ENCODE peak calls at places on chromosomes 1 and 21, in nine cellular contexts. One of them, this sample, is unnamed.
A peak's percentile ranks its signal among the peaks of the same experiment; 100 is the strongest.

GRCh38 chr1:170856455-170856854 is 78.9 kb upstream of the MROH9 start:
- DNase-seq in stimulated activated naive B cell treated with anti-CD40 and anti-IgM and Interleukin-4, amounts not matched to agents 10 μg/mL and 1 μg/mL and 100 μg/mL, for 72 hours: no peak
- DNase-seq in activated CD4-positive, alpha-beta memory T cell treated with anti-CD3 and anti-CD28 coated beads, Interleukin-2, amount 10 ng/mL, durations not matched to agents 7 days and 5 days: no peak
- DNase-seq in caudate nucleus: no peak
- DNase-seq in Daoy: no peak
- DNase-seq in NCI-H1092: no peak
- DNase-seq in NCI-H510A treated with DMSO at 0.1 percent for 48 hours: no peak
- DNase-seq in activated gamma-delta T cell treated with Interleukin-2 at 50 U/mL for 16 hours: no peak
- DNase-seq in stimulated activated naive CD4-positive, alpha-beta T cell: no peak
- DNase-seq in this sample: no peak

GRCh38 chr1:38803647-38804046 is 55.9 kb downstream of the RRAGC start:
- DNase-seq in stimulated activated naive B cell treated with anti-CD40 and anti-IgM and Interleukin-4, amounts not matched to agents 10 μg/mL and 1 μg/mL and 100 μg/mL, for 72 hours: no peak
- DNase-seq in activated CD4-positive, alpha-beta memory T cell treated with anti-CD3 and anti-CD28 coated beads, Interleukin-2, amount 10 ng/mL, durations not matched to agents 7 days and 5 days: no peak
- DNase-seq in caudate nucleus: no peak
- DNase-seq in Daoy: no peak
- DNase-seq in NCI-H1092: no peak
- DNase-seq in NCI-H510A treated with DMSO at 0.1 percent for 48 hours: no peak
- DNase-seq in activated gamma-delta T cell treated with Interleukin-2 at 50 U/mL for 16 hours: no peak
- DNase-seq in stimulated activated naive CD4-positive, alpha-beta T cell: no peak
- DNase-seq in this sample: no peak

GRCh38 chr1:54833146-54833545 is 32.0 kb upstream of the TTC22 start:
- DNase-seq in stimulated activated naive B cell treated with anti-CD40 and anti-IgM and Interleukin-4, amounts not matched to agents 10 μg/mL and 1 μg/mL and 100 μg/mL, for 72 hours: no peak
- DNase-seq in activated CD4-positive, alpha-beta memory T cell treated with anti-CD3 and anti-CD28 coated beads, Interleukin-2, amount 10 ng/mL, durations not matched to agents 7 days and 5 days: no peak
- DNase-seq in caudate nucleus: no peak
- DNase-seq in Daoy: no peak
- DNase-seq in NCI-H1092: no peak
- DNase-seq in NCI-H510A treated with DMSO at 0.1 percent for 48 hours: no peak
- DNase-seq in activated gamma-delta T cell treated with Interleukin-2 at 50 U/mL for 16 hours: no peak
- DNase-seq in stimulated activated naive CD4-positive, alpha-beta T cell: no peak
- DNase-seq in this sample: no peak

GRCh38 chr1:56285554-56286402 is 293.6 kb downstream of the PLPP3 start:
- DNase-seq in stimulated activated naive B cell treated with anti-CD40 and anti-IgM and Interleukin-4, amounts not matched to agents 10 μg/mL and 1 μg/mL and 100 μg/mL, for 72 hours: no peak
- DNase-seq in activated CD4-positive, alpha-beta memory T cell treated with anti-CD3 and anti-CD28 coated beads, Interleukin-2, amount 10 ng/mL, durations not matched to agents 7 days and 5 days: no peak
- DNase-seq in caudate nucleus: no peak
- DNase-seq in Daoy: no peak
- DNase-seq in NCI-H1092: no peak
- DNase-seq in NCI-H510A treated with DMSO at 0.1 percent for 48 hours: no peak
- DNase-seq in activated gamma-delta T cell treated with Interleukin-2 at 50 U/mL for 16 hours: no peak
- DNase-seq in stimulated activated naive CD4-positive, alpha-beta T cell: no peak
- DNase-seq in this sample: no peak

GRCh38 chr21:32599146-32599925 is 12.8 kb downstream of the CFAP298 start:
- DNase-seq in stimulated activated naive B cell treated with anti-CD40 and anti-IgM and Interleukin-4, amounts not matched to agents 10 μg/mL and 1 μg/mL and 100 μg/mL, for 72 hours: no peak
- DNase-seq in activated CD4-positive, alpha-beta memory T cell treated with anti-CD3 and anti-CD28 coated beads, Interleukin-2, amount 10 ng/mL, durations not matched to agents 7 days and 5 days: no peak
- DNase-seq in caudate nucleus: no peak
- DNase-seq in Daoy: no peak
- DNase-seq in NCI-H1092: no peak
- DNase-seq in NCI-H510A treated with DMSO at 0.1 percent for 48 hours: no peak
- DNase-seq in activated gamma-delta T cell treated with Interleukin-2 at 50 U/mL for 16 hours: no peak
- DNase-seq in stimulated activated naive CD4-positive, alpha-beta T cell: no peak
- DNase-seq in this sample: no peak

GRCh38 chr1:54355931-54356679 is 50.1 kb downstream of the SSBP3 start:
- DNase-seq in stimulated activated naive B cell treated with anti-CD40 and anti-IgM and Interleukin-4, amounts not matched to agents 10 μg/mL and 1 μg/mL and 100 μg/mL, for 72 hours: peak; percentile 7
- DNase-seq in activated CD4-positive, alpha-beta memory T cell treated with anti-CD3 and anti-CD28 coated beads, Interleukin-2, amount 10 ng/mL, durations not matched to agents 7 days and 5 days: no peak
- DNase-seq in caudate nucleus: no peak
- DNase-seq in Daoy: no peak
- DNase-seq in NCI-H1092: no peak
- DNase-seq in NCI-H510A treated with DMSO at 0.1 percent for 48 hours: no peak
- DNase-seq in activated gamma-delta T cell treated with Interleukin-2 at 50 U/mL for 16 hours: no peak
- DNase-seq in stimulated activated naive CD4-positive, alpha-beta T cell: no peak
- DNase-seq in this sample: peak; percentile 54

GRCh38 chr1:25451903-25452302 is 21.2 kb downstream of the MACO1 start:
- DNase-seq in stimulated activated naive B cell treated with anti-CD40 and anti-IgM and Interleukin-4, amounts not matched to agents 10 μg/mL and 1 μg/mL and 100 μg/mL, for 72 hours: no peak
- DNase-seq in activated CD4-positive, alpha-beta memory T cell treated with anti-CD3 and anti-CD28 coated beads, Interleukin-2, amount 10 ng/mL, durations not matched to agents 7 days and 5 days: no peak
- DNase-seq in caudate nucleus: no peak
- DNase-seq in Daoy: no peak
- DNase-seq in NCI-H1092: no peak
- DNase-seq in NCI-H510A treated with DMSO at 0.1 percent for 48 hours: no peak
- DNase-seq in activated gamma-delta T cell treated with Interleukin-2 at 50 U/mL for 16 hours: no peak
- DNase-seq in stimulated activated naive CD4-positive, alpha-beta T cell: no peak
- DNase-seq in this sample: no peak

GRCh38 chr1:51504806-51505525 is 14.1 kb downstream of the EPS15 start:
- DNase-seq in stimulated activated naive B cell treated with anti-CD40 and anti-IgM and Interleukin-4, amounts not matched to agents 10 μg/mL and 1 μg/mL and 100 μg/mL, for 72 hours: peak; percentile 32
- DNase-seq in activated CD4-positive, alpha-beta memory T cell treated with anti-CD3 and anti-CD28 coated beads, Interleukin-2, amount 10 ng/mL, durations not matched to agents 7 days and 5 days: no peak
- DNase-seq in caudate nucleus: no peak
- DNase-seq in Daoy: no peak
- DNase-seq in NCI-H1092: no peak
- DNase-seq in NCI-H510A treated with DMSO at 0.1 percent for 48 hours: no peak
- DNase-seq in activated gamma-delta T cell treated with Interleukin-2 at 50 U/mL for 16 hours: no peak
- DNase-seq in stimulated activated naive CD4-positive, alpha-beta T cell: no peak
- DNase-seq in this sample: no peak

GRCh38 chr1:174982971-174983689 is 16.6 kb upstream of the CACYBP start:
- DNase-seq in stimulated activated naive B cell treated with anti-CD40 and anti-IgM and Interleukin-4, amounts not matched to agents 10 μg/mL and 1 μg/mL and 100 μg/mL, for 72 hours: no peak
- DNase-seq in activated CD4-positive, alpha-beta memory T cell treated with anti-CD3 and anti-CD28 coated beads, Interleukin-2, amount 10 ng/mL, durations not matched to agents 7 days and 5 days: no peak
- DNase-seq in caudate nucleus: no peak
- DNase-seq in Daoy: peak; percentile 28
- DNase-seq in NCI-H1092: peak; percentile 14
- DNase-seq in NCI-H510A treated with DMSO at 0.1 percent for 48 hours: peak; percentile 59
- DNase-seq in activated gamma-delta T cell treated with Interleukin-2 at 50 U/mL for 16 hours: peak; percentile 48
- DNase-seq in stimulated activated naive CD4-positive, alpha-beta T cell: peak; percentile 25
- DNase-seq in this sample: no peak

GRCh38 chr21:24045373-24045772 is 1561.9 kb downstream of the MRPL39 start:
- DNase-seq in stimulated activated naive B cell treated with anti-CD40 and anti-IgM and Interleukin-4, amounts not matched to agents 10 μg/mL and 1 μg/mL and 100 μg/mL, for 72 hours: no peak
- DNase-seq in activated CD4-positive, alpha-beta memory T cell treated with anti-CD3 and anti-CD28 coated beads, Interleukin-2, amount 10 ng/mL, durations not matched to agents 7 days and 5 days: no peak
- DNase-seq in caudate nucleus: no peak
- DNase-seq in Daoy: no peak
- DNase-seq in NCI-H1092: no peak
- DNase-seq in NCI-H510A treated with DMSO at 0.1 percent for 48 hours: no peak
- DNase-seq in activated gamma-delta T cell treated with Interleukin-2 at 50 U/mL for 16 hours: no peak
- DNase-seq in stimulated activated naive CD4-positive, alpha-beta T cell: no peak
- DNase-seq in this sample: peak; percentile 68

GRCh38 chr1:4052657-4053056 is 152.6 kb upstream of the C1orf174 start:
- DNase-seq in stimulated activated naive B cell treated with anti-CD40 and anti-IgM and Interleukin-4, amounts not matched to agents 10 μg/mL and 1 μg/mL and 100 μg/mL, for 72 hours: no peak
- DNase-seq in activated CD4-positive, alpha-beta memory T cell treated with anti-CD3 and anti-CD28 coated beads, Interleukin-2, amount 10 ng/mL, durations not matched to agents 7 days and 5 days: no peak
- DNase-seq in caudate nucleus: no peak
- DNase-seq in Daoy: no peak
- DNase-seq in NCI-H1092: no peak
- DNase-seq in NCI-H510A treated with DMSO at 0.1 percent for 48 hours: no peak
- DNase-seq in activated gamma-delta T cell treated with Interleukin-2 at 50 U/mL for 16 hours: no peak
- DNase-seq in stimulated activated naive CD4-positive, alpha-beta T cell: no peak
- DNase-seq in this sample: no peak

GRCh38 chr1:170247751-170248521 is 102.2 kb downstream of the NTMT2 start:
- DNase-seq in stimulated activated naive B cell treated with anti-CD40 and anti-IgM and Interleukin-4, amounts not matched to agents 10 μg/mL and 1 μg/mL and 100 μg/mL, for 72 hours: no peak
- DNase-seq in activated CD4-positive, alpha-beta memory T cell treated with anti-CD3 and anti-CD28 coated beads, Interleukin-2, amount 10 ng/mL, durations not matched to agents 7 days and 5 days: no peak
- DNase-seq in caudate nucleus: no peak
- DNase-seq in Daoy: no peak
- DNase-seq in NCI-H1092: no peak
- DNase-seq in NCI-H510A treated with DMSO at 0.1 percent for 48 hours: no peak
- DNase-seq in activated gamma-delta T cell treated with Interleukin-2 at 50 U/mL for 16 hours: no peak
- DNase-seq in stimulated activated naive CD4-positive, alpha-beta T cell: no peak
- DNase-seq in this sample: no peak

GRCh38 chr1:221839794-221840395 is 98.0 kb upstream of the DUSP10 start:
- DNase-seq in stimulated activated naive B cell treated with anti-CD40 and anti-IgM and Interleukin-4, amounts not matched to agents 10 μg/mL and 1 μg/mL and 100 μg/mL, for 72 hours: peak; percentile 82
- DNase-seq in activated CD4-positive, alpha-beta memory T cell treated with anti-CD3 and anti-CD28 coated beads, Interleukin-2, amount 10 ng/mL, durations not matched to agents 7 days and 5 days: peak; percentile 77
- DNase-seq in caudate nucleus: no peak
- DNase-seq in Daoy: peak; percentile 97
- DNase-seq in NCI-H1092: no peak
- DNase-seq in NCI-H510A treated with DMSO at 0.1 percent for 48 hours: no peak
- DNase-seq in activated gamma-delta T cell treated with Interleukin-2 at 50 U/mL for 16 hours: peak; percentile 70
- DNase-seq in stimulated activated naive CD4-positive, alpha-beta T cell: no peak
- DNase-seq in this sample: no peak

GRCh38 chr1:229407206-229408026 is 26.5 kb downstream of the ACTA1 start:
- DNase-seq in stimulated activated naive B cell treated with anti-CD40 and anti-IgM and Interleukin-4, amounts not matched to agents 10 μg/mL and 1 μg/mL and 100 μg/mL, for 72 hours: no peak
- DNase-seq in activated CD4-positive, alpha-beta memory T cell treated with anti-CD3 and anti-CD28 coated beads, Interleukin-2, amount 10 ng/mL, durations not matched to agents 7 days and 5 days: no peak
- DNase-seq in caudate nucleus: no peak
- DNase-seq in Daoy: no peak
- DNase-seq in NCI-H1092: no peak
- DNase-seq in NCI-H510A treated with DMSO at 0.1 percent for 48 hours: no peak
- DNase-seq in activated gamma-delta T cell treated with Interleukin-2 at 50 U/mL for 16 hours: no peak
- DNase-seq in stimulated activated naive CD4-positive, alpha-beta T cell: no peak
- DNase-seq in this sample: no peak

GRCh38 chr1:228375578-228376261 is 30.9 kb downstream of the TRIM11 start:
- DNase-seq in stimulated activated naive B cell treated with anti-CD40 and anti-IgM and Interleukin-4, amounts not matched to agents 10 μg/mL and 1 μg/mL and 100 μg/mL, for 72 hours: no peak
- DNase-seq in activated CD4-positive, alpha-beta memory T cell treated with anti-CD3 and anti-CD28 coated beads, Interleukin-2, amount 10 ng/mL, durations not matched to agents 7 days and 5 days: no peak
- DNase-seq in caudate nucleus: no peak
- DNase-seq in Daoy: no peak
- DNase-seq in NCI-H1092: no peak
- DNase-seq in NCI-H510A treated with DMSO at 0.1 percent for 48 hours: no peak
- DNase-seq in activated gamma-delta T cell treated with Interleukin-2 at 50 U/mL for 16 hours: no peak
- DNase-seq in stimulated activated naive CD4-positive, alpha-beta T cell: no peak
- DNase-seq in this sample: no peak

GRCh38 chr1:74733616-74734484 is 898 bp downstream of the TYW3 start:
- DNase-seq in stimulated activated naive B cell treated with anti-CD40 and anti-IgM and Interleukin-4, amounts not matched to agents 10 μg/mL and 1 μg/mL and 100 μg/mL, for 72 hours: peak; percentile 23
- DNase-seq in activated CD4-positive, alpha-beta memory T cell treated with anti-CD3 and anti-CD28 coated beads, Interleukin-2, amount 10 ng/mL, durations not matched to agents 7 days and 5 days: peak; percentile 40
- DNase-seq in caudate nucleus: peak; percentile 49
- DNase-seq in Daoy: peak; percentile 83
- DNase-seq in NCI-H1092: peak; percentile 29
- DNase-seq in NCI-H510A treated with DMSO at 0.1 percent for 48 hours: peak; percentile 93
- DNase-seq in activated gamma-delta T cell treated with Interleukin-2 at 50 U/mL for 16 hours: peak; percentile 30
- DNase-seq in stimulated activated naive CD4-positive, alpha-beta T cell: peak; percentile 4
- DNase-seq in this sample: peak; percentile 82

GRCh38 chr1:147171399-147172167 is 687 bp downstream of the PRKAB2 start:
- DNase-seq in stimulated activated naive B cell treated with anti-CD40 and anti-IgM and Interleukin-4, amounts not matched to agents 10 μg/mL and 1 μg/mL and 100 μg/mL, for 72 hours: no peak
- DNase-seq in activated CD4-positive, alpha-beta memory T cell treated with anti-CD3 and anti-CD28 coated beads, Interleukin-2, amount 10 ng/mL, durations not matched to agents 7 days and 5 days: no peak
- DNase-seq in caudate nucleus: no peak
- DNase-seq in Daoy: peak; percentile 7
- DNase-seq in NCI-H1092: no peak
- DNase-seq in NCI-H510A treated with DMSO at 0.1 percent for 48 hours: no peak
- DNase-seq in activated gamma-delta T cell treated with Interleukin-2 at 50 U/mL for 16 hours: no peak
- DNase-seq in stimulated activated naive CD4-positive, alpha-beta T cell: no peak
- DNase-seq in this sample: no peak

GRCh38 chr1:236689713-236690569 is 3.6 kb downstream of the ACTN2 start:
- DNase-seq in stimulated activated naive B cell treated with anti-CD40 and anti-IgM and Interleukin-4, amounts not matched to agents 10 μg/mL and 1 μg/mL and 100 μg/mL, for 72 hours: no peak
- DNase-seq in activated CD4-positive, alpha-beta memory T cell treated with anti-CD3 and anti-CD28 coated beads, Interleukin-2, amount 10 ng/mL, durations not matched to agents 7 days and 5 days: no peak
- DNase-seq in caudate nucleus: no peak
- DNase-seq in Daoy: peak; percentile 13
- DNase-seq in NCI-H1092: no peak
- DNase-seq in NCI-H510A treated with DMSO at 0.1 percent for 48 hours: no peak
- DNase-seq in activated gamma-delta T cell treated with Interleukin-2 at 50 U/mL for 16 hours: no peak
- DNase-seq in stimulated activated naive CD4-positive, alpha-beta T cell: no peak
- DNase-seq in this sample: no peak

GRCh38 chr1:147812799-147813198 is 52.4 kb upstream of the GJA5 start:
- DNase-seq in stimulated activated naive B cell treated with anti-CD40 and anti-IgM and Interleukin-4, amounts not matched to agents 10 μg/mL and 1 μg/mL and 100 μg/mL, for 72 hours: no peak
- DNase-seq in activated CD4-positive, alpha-beta memory T cell treated with anti-CD3 and anti-CD28 coated beads, Interleukin-2, amount 10 ng/mL, durations not matched to agents 7 days and 5 days: no peak
- DNase-seq in caudate nucleus: no peak
- DNase-seq in Daoy: no peak
- DNase-seq in NCI-H1092: no peak
- DNase-seq in NCI-H510A treated with DMSO at 0.1 percent for 48 hours: no peak
- DNase-seq in activated gamma-delta T cell treated with Interleukin-2 at 50 U/mL for 16 hours: no peak
- DNase-seq in stimulated activated naive CD4-positive, alpha-beta T cell: no peak
- DNase-seq in this sample: no peak

GRCh38 chr1:31872658-31873636 is 57.1 kb upstream of the SPOCD1 start:
- DNase-seq in stimulated activated naive B cell treated with anti-CD40 and anti-IgM and Interleukin-4, amounts not matched to agents 10 μg/mL and 1 μg/mL and 100 μg/mL, for 72 hours: no peak
- DNase-seq in activated CD4-positive, alpha-beta memory T cell treated with anti-CD3 and anti-CD28 coated beads, Interleukin-2, amount 10 ng/mL, durations not matched to agents 7 days and 5 days: no peak
- DNase-seq in caudate nucleus: no peak
- DNase-seq in Daoy: no peak
- DNase-seq in NCI-H1092: no peak
- DNase-seq in NCI-H510A treated with DMSO at 0.1 percent for 48 hours: no peak
- DNase-seq in activated gamma-delta T cell treated with Interleukin-2 at 50 U/mL for 16 hours: peak; percentile 23
- DNase-seq in stimulated activated naive CD4-positive, alpha-beta T cell: no peak
- DNase-seq in this sample: no peak